ENCODE peak calls at places on chromosomes 1 and 21, in ten cellular contexts. One of them, this sample, is unnamed.

GRCh38 chr1:55735110-55735509 is 519.9 kb upstream of the USP24 start:
- DNase-seq in posterior cingulate gyrus: no peak
- DNase-seq in anterior cingulate cortex: no peak
- DNase-seq in activated naive CD8-positive, alpha-beta T cell treated with anti-CD3 and anti-CD28 coated beads for 36 hours: no peak
- DNase-seq in A549: no peak
- DNase-seq in tibial nerve: no peak
- DNase-seq in cardiac fibroblast: no peak
- DNase-seq in GM23248: peak
- DNase-seq in cerebellar nuclear complex: no peak
- DNase-seq in GM23338: no peak
- DNase-seq in this sample: no peak

GRCh38 chr1:93061895-93062792 is 16.9 kb upstream of the MTF2 start:
- DNase-seq in anterior cingulate cortex: no peak
- DNase-seq in tibial nerve: no peak
- DNase-seq in activated naive CD8-positive, alpha-beta T cell treated with anti-CD3 and anti-CD28 coated beads for 36 hours: peak
- DNase-seq in GM23248: peak
- DNase-seq in cerebellar nuclear complex: no peak
- DNase-seq in posterior cingulate gyrus: no peak
- DNase-seq in cardiac fibroblast: peak
- DNase-seq in A549: no peak
- DNase-seq in GM23338: peak
- DNase-seq in this sample: no peak

GRCh38 chr1:179310271-179310670 is 16.7 kb downstream of the SOAT1 start:
- DNase-seq in GM23338: no peak
- DNase-seq in cerebellar nuclear complex: no peak
- DNase-seq in posterior cingulate gyrus: no peak
- DNase-seq in A549: no peak
- DNase-seq in activated naive CD8-positive, alpha-beta T cell treated with anti-CD3 and anti-CD28 coated beads for 36 hours: no peak
- DNase-seq in GM23248: peak
- DNase-seq in anterior cingulate cortex: no peak
- DNase-seq in cardiac fibroblast: peak
- DNase-seq in tibial nerve: no peak
- DNase-seq in this sample: no peak

GRCh38 chr1:8197493-8198282 is 120.2 kb upstream of the SLC45A1 start:
- DNase-seq in tibial nerve: peak
- DNase-seq in GM23248: peak
- DNase-seq in GM23338: no peak
- DNase-seq in anterior cingulate cortex: no peak
- DNase-seq in A549: peak
- DNase-seq in cerebellar nuclear complex: no peak
- DNase-seq in posterior cingulate gyrus: no peak
- DNase-seq in cardiac fibroblast: peak
- DNase-seq in activated naive CD8-positive, alpha-beta T cell treated with anti-CD3 and anti-CD28 coated beads for 36 hours: no peak
- DNase-seq in this sample: no peak

GRCh38 chr1:35629051-35629450 is 12.3 kb downstream of the PSMB2 start:
- DNase-seq in cardiac fibroblast: no peak
- DNase-seq in posterior cingulate gyrus: no peak
- DNase-seq in activated naive CD8-positive, alpha-beta T cell treated with anti-CD3 and anti-CD28 coated beads for 36 hours: no peak
- DNase-seq in GM23248: no peak
- DNase-seq in GM23338: no peak
- DNase-seq in tibial nerve: no peak
- DNase-seq in A549: no peak
- DNase-seq in anterior cingulate cortex: no peak
- DNase-seq in cerebellar nuclear complex: no peak
- DNase-seq in this sample: no peak

GRCh38 chr1:228120351-228121091 is 11.4 kb upstream of the MRPL55 start:
- DNase-seq in activated naive CD8-positive, alpha-beta T cell treated with anti-CD3 and anti-CD28 coated beads for 36 hours: no peak
- DNase-seq in GM23248: peak
- DNase-seq in posterior cingulate gyrus: no peak
- DNase-seq in cerebellar nuclear complex: no peak
- DNase-seq in A549: no peak
- DNase-seq in cardiac fibroblast: peak
- DNase-seq in GM23338: no peak
- DNase-seq in anterior cingulate cortex: no peak
- DNase-seq in tibial nerve: no peak
- DNase-seq in this sample: no peak

GRCh38 chr21:41706678-41707077 is 60.2 kb downstream of the RIPK4 start:
- DNase-seq in cardiac fibroblast: peak
- DNase-seq in cerebellar nuclear complex: no peak
- DNase-seq in posterior cingulate gyrus: no peak
- DNase-seq in tibial nerve: no peak
- DNase-seq in GM23338: no peak
- DNase-seq in A549: no peak
- DNase-seq in activated naive CD8-positive, alpha-beta T cell treated with anti-CD3 and anti-CD28 coated beads for 36 hours: no peak
- DNase-seq in anterior cingulate cortex: no peak
- DNase-seq in GM23248: no peak
- DNase-seq in this sample: no peak

GRCh38 chr21:42649122-42650032 is 4.0 kb upstream of the PDE9A start:
- DNase-seq in A549: no peak
- DNase-seq in tibial nerve: no peak
- DNase-seq in cardiac fibroblast: no peak
- DNase-seq in posterior cingulate gyrus: no peak
- DNase-seq in anterior cingulate cortex: no peak
- DNase-seq in GM23338: no peak
- DNase-seq in activated naive CD8-positive, alpha-beta T cell treated with anti-CD3 and anti-CD28 coated beads for 36 hours: no peak
- DNase-seq in GM23248: no peak
- DNase-seq in cerebellar nuclear complex: no peak
- DNase-seq in this sample: no peak

GRCh38 chr1:94873520-94874351 is 53.2 kb downstream of the CNN3 start:
- DNase-seq in posterior cingulate gyrus: peak
- DNase-seq in GM23248: peak
- DNase-seq in anterior cingulate cortex: peak
- DNase-seq in cardiac fibroblast: no peak
- DNase-seq in cerebellar nuclear complex: no peak
- DNase-seq in GM23338: no peak
- DNase-seq in tibial nerve: no peak
- DNase-seq in A549: no peak
- DNase-seq in activated naive CD8-positive, alpha-beta T cell treated with anti-CD3 and anti-CD28 coated beads for 36 hours: no peak
- DNase-seq in this sample: no peak

GRCh38 chr1:244076740-244077139 is 25.7 kb downstream of the ZBTB18 start:
- DNase-seq in cardiac fibroblast: no peak
- DNase-seq in anterior cingulate cortex: no peak
- DNase-seq in GM23248: no peak
- DNase-seq in GM23338: no peak
- DNase-seq in posterior cingulate gyrus: no peak
- DNase-seq in A549: no peak
- DNase-seq in cerebellar nuclear complex: no peak
- DNase-seq in tibial nerve: no peak
- DNase-seq in activated naive CD8-positive, alpha-beta T cell treated with anti-CD3 and anti-CD28 coated beads for 36 hours: no peak
- DNase-seq in this sample: no peak